ENCODE peak calls at places on chromosome X, in six cellular contexts. Q is ecto neural progenitor cell, F is endothelial cell, G is NCI-H1694 treated with DMSO at 0.1 percent for 48 hours, B is GM03348, S is AG04450. D is an unnamed sample.

GRCh38 chrX:46686003-46686645 is 72.8 kb downstream of the SLC9A7 start:
- DNase-seq in F (peak), S (no peak), Q (no peak), B (peak), G (peak), D (no peak)

GRCh38 chrX:151722241-151722846 is 6.5 kb downstream of the FATE1 start:
- DNase-seq in B (peak), G (no peak), F (peak), S (no peak), Q (peak), D (no peak)

GRCh38 chrX:115330498-115331138 is 41.1 kb downstream of the LUZP4 start:
- DNase-seq in Q (peak), S (no peak), G (peak), B (peak), F (peak), D (no peak)

GRCh38 chrX:100409316-100410082 is 574 bp downstream of the PCDH19 start:
- DNase-seq in Q (peak), B (no peak), G (no peak), F (no peak), S (no peak), D (no peak)

GRCh38 chrX:154019633-154020499 is at the start of gene IRAK1:
- DNase-seq in S (no peak), G (no peak), F (peak), Q (peak), B (peak), D (no peak)

GRCh38 chrX:9537781-9538180 is 72.9 kb downstream of the TBL1X start:
- DNase-seq in G (no peak), S (no peak), F (no peak), Q (no peak), B (no peak), D (no peak)

GRCh38 chrX:155747520-155747919 is 133.6 kb upstream of the VAMP7 start:
- DNase-seq in S (no peak), G (no peak), B (no peak), Q (no peak), F (no peak), D (no peak)

GRCh38 chrX:17685026-17685425 is 52.3 kb upstream of the SCML1 start:
- DNase-seq in B (no peak), G (no peak), F (no peak), S (no peak), Q (no peak), D (no peak)

GRCh38 chrX:1587161-1587560 is 4.2 kb upstream of the AKAP17A start:
- DNase-seq in B (no peak), S (no peak), F (no peak), Q (no peak), G (no peak), D (no peak)

GRCh38 chrX:47619486-47620302 is at the start of gene SYN1:
- DNase-seq in Q (peak), S (peak), G (peak), F (peak), B (peak), D (peak)

GRCh38 chrX:78375894-78376293 is 48.5 kb upstream of the CYSLTR1 start:
- DNase-seq in G (no peak), F (no peak), S (no peak), B (no peak), Q (no peak), D (peak)

GRCh38 chrX:149829751-149830191 is 48.0 kb downstream of the MAGEA9 start:
- DNase-seq in F (no peak), B (no peak), G (no peak), S (no peak), Q (no peak), D (no peak)

GRCh38 chrX:41145920-41146608 is 60.8 kb downstream of the USP9X start:
- DNase-seq in B (peak), Q (no peak), G (no peak), F (no peak), S (peak), D (peak)

GRCh38 chrX:78388663-78389062 is 61.3 kb upstream of the CYSLTR1 start:
- DNase-seq in S (no peak), B (no peak), G (no peak), Q (no peak), F (no peak), D (no peak)

GRCh38 chrX:44872319-44872816 is 620 bp upstream of the KDM6A start:
- DNase-seq in F (peak), B (peak), S (no peak), Q (no peak), G (no peak), D (no peak)

GRCh38 chrX:33045882-33046281 is 165.5 kb downstream of the DMD start:
- DNase-seq in S (no peak), B (no peak), G (no peak), Q (no peak), F (no peak), D (no peak)

GRCh38 chrX:153635788-153636668 is 11.0 kb upstream of the DUSP9 start:
- DNase-seq in B (no peak), Q (peak), S (no peak), F (peak), G (no peak), D (no peak)

GRCh38 chrX:88135735-88136134 is 611.3 kb upstream of the CPXCR1 start:
- DNase-seq in B (no peak), G (peak), Q (no peak), S (no peak), F (no peak), D (no peak)